ENCODE peak calls at places on chromosomes 13 and 19, in nine cellular contexts. One of them, this sample, is unnamed.

GRCh38 chr19:58338825-58339558 is 12.2 kb downstream of the ZSCAN22 start:
- DNase-seq in GM06990: no peak
- DNase-seq in coronary artery: no peak
- DNase-seq in upper lobe of right lung: no peak
- DNase-seq in kidney epithelial cell: no peak
- DNase-seq in body of pancreas: no peak
- DNase-seq in fibroblast of lung: no peak
- DNase-seq in AG10803: no peak
- DNase-seq in heart left ventricle: no peak
- DNase-seq in this sample: no peak

GRCh38 chr19:51654783-51655182 is 8.2 kb upstream of the SIGLEC14 start:
- DNase-seq in GM06990: no peak
- DNase-seq in coronary artery: no peak
- DNase-seq in upper lobe of right lung: no peak
- DNase-seq in kidney epithelial cell: no peak
- DNase-seq in body of pancreas: no peak
- DNase-seq in fibroblast of lung: no peak
- DNase-seq in AG10803: no peak
- DNase-seq in heart left ventricle: no peak
- DNase-seq in this sample: no peak

GRCh38 chr13:107329991-107330390 is 762.1 kb upstream of the ARGLU1 start:
- DNase-seq in GM06990: no peak
- DNase-seq in coronary artery: no peak
- DNase-seq in upper lobe of right lung: no peak
- DNase-seq in kidney epithelial cell: no peak
- DNase-seq in body of pancreas: no peak
- DNase-seq in fibroblast of lung: no peak
- DNase-seq in AG10803: no peak
- DNase-seq in heart left ventricle: no peak
- DNase-seq in this sample: no peak

GRCh38 chr19:31527443-31527842 is 178.2 kb upstream of the TSHZ3 start:
- DNase-seq in GM06990: no peak
- DNase-seq in coronary artery: peak
- DNase-seq in upper lobe of right lung: no peak
- DNase-seq in kidney epithelial cell: no peak
- DNase-seq in body of pancreas: no peak
- DNase-seq in fibroblast of lung: no peak
- DNase-seq in AG10803: no peak
- DNase-seq in heart left ventricle: no peak
- DNase-seq in this sample: no peak

GRCh38 chr19:12882589-12882988 is 1.3 kb upstream of the DNASE2 start:
- DNase-seq in GM06990: no peak
- DNase-seq in coronary artery: no peak
- DNase-seq in upper lobe of right lung: no peak
- DNase-seq in kidney epithelial cell: no peak
- DNase-seq in body of pancreas: no peak
- DNase-seq in fibroblast of lung: no peak
- DNase-seq in AG10803: no peak
- DNase-seq in heart left ventricle: no peak
- DNase-seq in this sample: no peak

GRCh38 chr19:44704982-44705381 is 6.0 kb downstream of the CEACAM16 start:
- DNase-seq in GM06990: no peak
- DNase-seq in coronary artery: no peak
- DNase-seq in upper lobe of right lung: no peak
- DNase-seq in kidney epithelial cell: no peak
- DNase-seq in body of pancreas: no peak
- DNase-seq in fibroblast of lung: no peak
- DNase-seq in AG10803: no peak
- DNase-seq in heart left ventricle: no peak
- DNase-seq in this sample: no peak

GRCh38 chr13:23610187-23610576 is 40.0 kb downstream of the TNFRSF19 start:
- DNase-seq in GM06990: peak
- DNase-seq in coronary artery: no peak
- DNase-seq in upper lobe of right lung: no peak
- DNase-seq in kidney epithelial cell: no peak
- DNase-seq in body of pancreas: no peak
- DNase-seq in fibroblast of lung: peak
- DNase-seq in AG10803: no peak
- DNase-seq in heart left ventricle: no peak
- DNase-seq in this sample: peak

GRCh38 chr19:14090509-14091085 is at the start of gene SAMD1:
- DNase-seq in GM06990: peak
- DNase-seq in coronary artery: peak
- DNase-seq in upper lobe of right lung: peak
- DNase-seq in kidney epithelial cell: no peak
- DNase-seq in body of pancreas: peak
- DNase-seq in fibroblast of lung: peak
- DNase-seq in AG10803: peak
- DNase-seq in heart left ventricle: peak
- DNase-seq in this sample: peak

GRCh38 chr13:28558567-28558966 is 63.6 kb upstream of the FLT1 start:
- DNase-seq in GM06990: no peak
- DNase-seq in coronary artery: no peak
- DNase-seq in upper lobe of right lung: no peak
- DNase-seq in kidney epithelial cell: no peak
- DNase-seq in body of pancreas: no peak
- DNase-seq in fibroblast of lung: peak
- DNase-seq in AG10803: no peak
- DNase-seq in heart left ventricle: no peak
- DNase-seq in this sample: no peak

GRCh38 chr13:74145249-74145970 is 11.2 kb upstream of the KLF12 start:
- DNase-seq in GM06990: no peak
- DNase-seq in coronary artery: no peak
- DNase-seq in upper lobe of right lung: no peak
- DNase-seq in kidney epithelial cell: no peak
- DNase-seq in body of pancreas: no peak
- DNase-seq in fibroblast of lung: peak
- DNase-seq in AG10803: peak
- DNase-seq in heart left ventricle: no peak
- DNase-seq in this sample: peak

GRCh38 chr13:52010890-52011689 is at the start of gene ATP7B:
- DNase-seq in GM06990: peak
- DNase-seq in coronary artery: peak
- DNase-seq in upper lobe of right lung: no peak
- DNase-seq in kidney epithelial cell: no peak
- DNase-seq in body of pancreas: no peak
- DNase-seq in fibroblast of lung: no peak
- DNase-seq in AG10803: no peak
- DNase-seq in heart left ventricle: no peak
- DNase-seq in this sample: peak

GRCh38 chr19:53849237-53849676 is 18.4 kb upstream of the MYADM start:
- DNase-seq in GM06990: no peak
- DNase-seq in coronary artery: no peak
- DNase-seq in upper lobe of right lung: no peak
- DNase-seq in kidney epithelial cell: no peak
- DNase-seq in body of pancreas: peak
- DNase-seq in fibroblast of lung: peak
- DNase-seq in AG10803: peak
- DNase-seq in heart left ventricle: no peak
- DNase-seq in this sample: peak

GRCh38 chr13:45412274-45413049 is 5.7 kb downstream of the SLC25A30 start:
- DNase-seq in GM06990: no peak
- DNase-seq in coronary artery: no peak
- DNase-seq in upper lobe of right lung: no peak
- DNase-seq in kidney epithelial cell: no peak
- DNase-seq in body of pancreas: no peak
- DNase-seq in fibroblast of lung: peak
- DNase-seq in AG10803: no peak
- DNase-seq in heart left ventricle: no peak
- DNase-seq in this sample: no peak

GRCh38 chr19:3403489-3404323 is 37.3 kb downstream of the NFIC start:
- DNase-seq in GM06990: no peak
- DNase-seq in coronary artery: peak
- DNase-seq in upper lobe of right lung: peak
- DNase-seq in kidney epithelial cell: no peak
- DNase-seq in body of pancreas: peak
- DNase-seq in fibroblast of lung: peak
- DNase-seq in AG10803: peak
- DNase-seq in heart left ventricle: peak
- DNase-seq in this sample: peak

GRCh38 chr19:15195381-15195964 is 5.3 kb downstream of the NOTCH3 start:
- DNase-seq in GM06990: no peak
- DNase-seq in coronary artery: peak
- DNase-seq in upper lobe of right lung: peak
- DNase-seq in kidney epithelial cell: peak
- DNase-seq in body of pancreas: peak
- DNase-seq in fibroblast of lung: peak
- DNase-seq in AG10803: peak
- DNase-seq in heart left ventricle: peak
- DNase-seq in this sample: peak

GRCh38 chr19:511101-511841 is 4.0 kb downstream of the TPGS1 start:
- DNase-seq in GM06990: peak
- DNase-seq in coronary artery: no peak
- DNase-seq in upper lobe of right lung: peak
- DNase-seq in kidney epithelial cell: no peak
- DNase-seq in body of pancreas: peak
- DNase-seq in fibroblast of lung: no peak
- DNase-seq in AG10803: no peak
- DNase-seq in heart left ventricle: no peak
- DNase-seq in this sample: no peak

GRCh38 chr13:74135306-74136088 is 1.3 kb upstream of the KLF12 start:
- DNase-seq in GM06990: peak
- DNase-seq in coronary artery: peak
- DNase-seq in upper lobe of right lung: peak
- DNase-seq in kidney epithelial cell: no peak
- DNase-seq in body of pancreas: peak
- DNase-seq in fibroblast of lung: peak
- DNase-seq in AG10803: peak
- DNase-seq in heart left ventricle: peak
- DNase-seq in this sample: peak

GRCh38 chr13:43333176-43333575 is 309.8 kb downstream of the DNAJC15 start:
- DNase-seq in GM06990: no peak
- DNase-seq in coronary artery: no peak
- DNase-seq in upper lobe of right lung: no peak
- DNase-seq in kidney epithelial cell: no peak
- DNase-seq in body of pancreas: no peak
- DNase-seq in fibroblast of lung: no peak
- DNase-seq in AG10803: no peak
- DNase-seq in heart left ventricle: no peak
- DNase-seq in this sample: no peak

DNA sequence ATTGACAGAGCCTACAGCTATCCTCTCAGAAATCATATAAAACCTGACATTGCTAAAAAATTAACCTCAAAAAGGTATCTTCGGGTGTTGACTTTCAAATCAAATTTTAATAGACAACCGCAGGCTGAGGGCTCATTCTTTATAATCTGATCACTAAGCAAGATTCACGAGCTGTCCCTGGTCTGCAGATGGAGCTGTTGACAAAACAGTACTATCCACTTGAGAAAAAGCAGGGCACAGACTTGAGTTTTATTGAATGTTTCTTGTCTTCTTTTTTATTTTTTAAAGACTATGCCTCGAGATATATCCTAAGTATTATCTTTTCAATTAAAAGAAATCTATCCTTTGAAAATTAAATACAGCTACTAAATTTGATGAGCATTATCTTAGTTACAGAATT is 540.5 kb downstream of the PCDH9 start:
- DNase-seq in GM06990: no peak
- DNase-seq in coronary artery: no peak
- DNase-seq in upper lobe of right lung: no peak
- DNase-seq in kidney epithelial cell: no peak
- DNase-seq in body of pancreas: no peak
- DNase-seq in fibroblast of lung: peak
- DNase-seq in AG10803: no peak
- DNase-seq in heart left ventricle: no peak
- DNase-seq in this sample: peak
- TF ChIP-seq CTCF in GM06990: no peak
- TF ChIP-seq CTCF in coronary artery: no peak
- TF ChIP-seq CTCF in upper lobe of right lung: no peak
- TF ChIP-seq CTCF in kidney epithelial cell: peak
- TF ChIP-seq CTCF in body of pancreas: no peak
- TF ChIP-seq CTCF in fibroblast of lung: no peak
- TF ChIP-seq CTCF in AG10803: no peak
- TF ChIP-seq CTCF in heart left ventricle: no peak
- TF ChIP-seq CTCF in this sample: no peak

DNA sequence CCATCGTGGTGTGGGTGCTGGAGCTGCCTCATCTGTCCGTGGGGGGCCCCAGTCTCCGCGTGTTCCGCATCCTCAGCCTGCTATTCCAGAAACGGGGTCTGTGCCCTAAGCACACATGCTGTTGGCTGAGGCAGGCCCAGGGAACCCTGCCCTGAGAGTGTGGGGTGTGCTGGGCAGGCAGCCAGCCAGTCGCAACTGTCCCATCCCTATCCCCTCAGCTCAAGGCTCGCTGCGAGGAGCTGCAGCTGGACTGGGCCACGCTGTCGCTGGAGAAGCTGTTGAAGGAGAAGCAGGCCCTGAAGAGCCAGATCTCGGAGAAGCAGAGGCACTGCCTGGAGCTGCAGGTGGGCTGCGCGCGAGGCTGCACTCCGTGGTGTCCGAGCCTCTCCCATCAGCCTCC is 21.9 kb downstream of the PLEKHJ1 start:
- DNase-seq in GM06990: no peak
- DNase-seq in coronary artery: no peak
- DNase-seq in upper lobe of right lung: no peak
- DNase-seq in kidney epithelial cell: no peak
- DNase-seq in body of pancreas: no peak
- DNase-seq in fibroblast of lung: peak
- DNase-seq in AG10803: no peak
- DNase-seq in heart left ventricle: no peak
- DNase-seq in this sample: no peak
- H3K4me3 ChIP-seq in GM06990: no peak
- H3K4me3 ChIP-seq in coronary artery: no peak
- H3K4me3 ChIP-seq in upper lobe of right lung: no peak
- H3K4me3 ChIP-seq in kidney epithelial cell: no peak
- H3K4me3 ChIP-seq in body of pancreas: no peak
- H3K4me3 ChIP-seq in fibroblast of lung: no peak
- H3K4me3 ChIP-seq in AG10803: no peak
- H3K4me3 ChIP-seq in heart left ventricle: no peak
- H3K4me3 ChIP-seq in this sample: no peak

DNA sequence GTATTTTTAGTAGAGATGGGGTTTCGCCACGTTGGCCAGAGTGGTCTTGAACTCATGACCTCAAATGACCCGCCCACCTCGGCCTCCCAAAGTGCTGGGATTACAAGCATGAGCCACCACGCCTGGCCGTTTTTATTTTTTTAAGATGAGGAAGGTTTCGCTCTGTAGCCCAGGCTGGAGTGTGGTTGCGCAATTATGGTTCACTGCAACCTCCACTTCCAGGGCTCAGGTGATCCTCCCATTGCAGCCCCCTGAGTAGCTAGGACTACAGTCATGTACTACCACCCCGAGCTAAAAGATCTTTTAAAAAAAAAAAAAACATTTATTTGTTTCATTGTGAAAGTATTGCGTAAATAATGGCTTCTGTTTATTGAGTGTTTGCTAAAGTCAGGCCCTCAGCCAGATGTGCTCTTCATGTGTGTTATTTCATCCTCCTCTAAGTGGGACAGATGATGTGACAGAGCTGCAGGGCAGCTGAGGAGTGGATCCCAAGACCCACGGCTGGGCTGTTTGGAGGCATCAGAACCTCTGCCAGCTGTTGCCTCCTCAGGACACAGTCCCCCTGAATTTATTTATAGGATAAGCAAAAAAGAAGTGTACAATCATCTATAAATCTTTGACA is 18.5 kb downstream of the ILF3 start:
- DNase-seq in GM06990: no peak
- DNase-seq in coronary artery: no peak
- DNase-seq in upper lobe of right lung: no peak
- DNase-seq in kidney epithelial cell: no peak
- DNase-seq in body of pancreas: no peak
- DNase-seq in fibroblast of lung: peak
- DNase-seq in AG10803: peak
- DNase-seq in heart left ventricle: no peak
- DNase-seq in this sample: peak
- TF ChIP-seq CTCF in GM06990: no peak
- TF ChIP-seq CTCF in coronary artery: no peak
- TF ChIP-seq CTCF in upper lobe of right lung: no peak
- TF ChIP-seq CTCF in kidney epithelial cell: no peak
- TF ChIP-seq CTCF in body of pancreas: no peak
- TF ChIP-seq CTCF in fibroblast of lung: no peak
- TF ChIP-seq CTCF in AG10803: no peak
- TF ChIP-seq CTCF in heart left ventricle: no peak
- TF ChIP-seq CTCF in this sample: no peak

GRCh38 chr19:35742121-35742724 is at the start of gene IGFLR1:
- DNase-seq in GM06990: peak
- DNase-seq in coronary artery: no peak
- DNase-seq in upper lobe of right lung: no peak
- DNase-seq in kidney epithelial cell: no peak
- DNase-seq in body of pancreas: peak
- DNase-seq in fibroblast of lung: no peak
- DNase-seq in AG10803: no peak
- DNase-seq in heart left ventricle: no peak
- DNase-seq in this sample: no peak
- H3K4me3 ChIP-seq in GM06990: peak
- H3K4me3 ChIP-seq in coronary artery: peak
- H3K4me3 ChIP-seq in upper lobe of right lung: peak
- H3K4me3 ChIP-seq in kidney epithelial cell: peak
- H3K4me3 ChIP-seq in body of pancreas: no peak
- H3K4me3 ChIP-seq in fibroblast of lung: peak
- H3K4me3 ChIP-seq in AG10803: no peak
- H3K4me3 ChIP-seq in heart left ventricle: peak
- H3K4me3 ChIP-seq in this sample: no peak

This sample was measured in fibroblast of villous mesenchyme.